ENCODE peak calls at places on chromosomes 7 and 10, in eight cellular contexts. One of them, this sample, is unnamed. For H3K4me1 and H3K36me3, the result is how much of the 10 kb centered on the place peaks cover.

GRCh38 chr7:78620931-78621330 is 822.4 kb downstream of the PHTF2 start:
- DNase-seq in transverse colon: no peak
- DNase-seq in upper lobe of right lung: no peak
- DNase-seq in ovary: no peak
- DNase-seq in stomach: no peak
- DNase-seq in endodermal cell: peak
- DNase-seq in cardiac muscle cell: peak
- DNase-seq in BE2C: no peak
- DNase-seq in this sample: peak

GRCh38 chr7:149690688-149691446 is 82.5 kb downstream of the ZNF467 start:
- DNase-seq in upper lobe of right lung: no peak
- DNase-seq in stomach: no peak
- DNase-seq in endodermal cell: peak
- DNase-seq in transverse colon: no peak
- DNase-seq in cardiac muscle cell: peak
- DNase-seq in ovary: peak
- DNase-seq in BE2C: peak
- DNase-seq in this sample: peak

GRCh38 chr10:125057158-125058001 is 103.0 kb downstream of the CTBP2 start:
- DNase-seq in upper lobe of right lung: no peak
- DNase-seq in BE2C: no peak
- DNase-seq in cardiac muscle cell: peak
- DNase-seq in transverse colon: peak
- DNase-seq in ovary: peak
- DNase-seq in stomach: no peak
- DNase-seq in endodermal cell: no peak
- DNase-seq in this sample: peak

GRCh38 chr10:129725890-129726631 is 238.0 kb downstream of the EBF3 start:
- DNase-seq in cardiac muscle cell: no peak
- DNase-seq in stomach: no peak
- DNase-seq in endodermal cell: no peak
- DNase-seq in upper lobe of right lung: no peak
- DNase-seq in transverse colon: no peak
- DNase-seq in ovary: no peak
- DNase-seq in BE2C: no peak
- DNase-seq in this sample: no peak

GRCh38 chr7:154929006-154929726 is 73.8 kb downstream of the PAXIP1 start:
- DNase-seq in upper lobe of right lung: no peak
- DNase-seq in cardiac muscle cell: no peak
- DNase-seq in transverse colon: peak
- DNase-seq in BE2C: no peak
- DNase-seq in ovary: no peak
- DNase-seq in endodermal cell: no peak
- DNase-seq in stomach: no peak
- DNase-seq in this sample: no peak

GRCh38 chr10:102644066-102644645 is at the start of gene TRIM8:
- DNase-seq in cardiac muscle cell: peak
- DNase-seq in transverse colon: peak
- DNase-seq in ovary: peak
- DNase-seq in stomach: peak
- DNase-seq in endodermal cell: peak
- DNase-seq in BE2C: peak
- DNase-seq in upper lobe of right lung: peak
- DNase-seq in this sample: peak

GRCh38 chr7:84190016-84190705 is 4.4 kb downstream of the SEMA3A start:
- DNase-seq in ovary: no peak
- DNase-seq in endodermal cell: no peak
- DNase-seq in cardiac muscle cell: no peak
- DNase-seq in stomach: no peak
- DNase-seq in transverse colon: no peak
- DNase-seq in upper lobe of right lung: no peak
- DNase-seq in BE2C: no peak
- DNase-seq in this sample: no peak

GRCh38 chr10:124681626-124682552 is 62.3 kb downstream of the FAM53B start:
- DNase-seq in cardiac muscle cell: no peak
- DNase-seq in upper lobe of right lung: no peak
- DNase-seq in BE2C: no peak
- DNase-seq in stomach: no peak
- DNase-seq in ovary: no peak
- DNase-seq in transverse colon: no peak
- DNase-seq in endodermal cell: no peak
- DNase-seq in this sample: no peak

GRCh38 chr7:157652954-157653826 is 316.4 kb downstream of the DNAJB6 start:
- DNase-seq in endodermal cell: peak
- DNase-seq in upper lobe of right lung: peak
- DNase-seq in BE2C: no peak
- DNase-seq in cardiac muscle cell: no peak
- DNase-seq in stomach: no peak
- DNase-seq in ovary: no peak
- DNase-seq in transverse colon: no peak
- DNase-seq in this sample: no peak

GRCh38 chr10:32056136-32057040 is at the start of gene KIF5B:
- DNase-seq in stomach: peak
- DNase-seq in endodermal cell: peak
- DNase-seq in BE2C: peak
- DNase-seq in cardiac muscle cell: peak
- DNase-seq in upper lobe of right lung: peak
- DNase-seq in ovary: peak
- DNase-seq in transverse colon: peak
- DNase-seq in this sample: peak

GRCh38 chr7:106110238-106110560 is 1.9 kb downstream of the SYPL1 start:
- DNase-seq in transverse colon: no peak
- DNase-seq in BE2C: no peak
- DNase-seq in cardiac muscle cell: no peak
- DNase-seq in ovary: no peak
- DNase-seq in upper lobe of right lung: no peak
- DNase-seq in stomach: no peak
- DNase-seq in endodermal cell: no peak
- DNase-seq in this sample: no peak
- H3K4me1 ChIP-seq in transverse colon: under half
- H3K4me1 ChIP-seq in BE2C: under half
- H3K4me1 ChIP-seq in cardiac muscle cell: under half
- H3K4me1 ChIP-seq in ovary: under half
- H3K4me1 ChIP-seq in upper lobe of right lung: under half
- H3K4me1 ChIP-seq in stomach: half or more
- H3K4me1 ChIP-seq in endodermal cell: under half
- H3K4me1 ChIP-seq in this sample: under half

GRCh38 chr10:61943699-61944444 is 42.4 kb downstream of the ARID5B start:
- DNase-seq in transverse colon: no peak
- DNase-seq in BE2C: no peak
- DNase-seq in endodermal cell: no peak
- DNase-seq in cardiac muscle cell: no peak
- DNase-seq in upper lobe of right lung: no peak
- DNase-seq in ovary: no peak
- DNase-seq in stomach: no peak
- DNase-seq in this sample: no peak

GRCh38 chr10:61941202-61941651 is 39.7 kb downstream of the ARID5B start:
- DNase-seq in cardiac muscle cell: no peak
- DNase-seq in stomach: no peak
- DNase-seq in BE2C: no peak
- DNase-seq in upper lobe of right lung: no peak
- DNase-seq in ovary: no peak
- DNase-seq in endodermal cell: no peak
- DNase-seq in transverse colon: no peak
- DNase-seq in this sample: no peak

GRCh38 chr10:61944445-61945123 is 43.1 kb downstream of the ARID5B start:
- DNase-seq in BE2C: no peak
- DNase-seq in stomach: no peak
- DNase-seq in cardiac muscle cell: no peak
- DNase-seq in ovary: no peak
- DNase-seq in transverse colon: no peak
- DNase-seq in upper lobe of right lung: no peak
- DNase-seq in endodermal cell: no peak
- DNase-seq in this sample: no peak

GRCh38 chr10:61939575-61940301 is 38.2 kb downstream of the ARID5B start:
- DNase-seq in upper lobe of right lung: no peak
- DNase-seq in BE2C: no peak
- DNase-seq in stomach: no peak
- DNase-seq in cardiac muscle cell: no peak
- DNase-seq in transverse colon: no peak
- DNase-seq in endodermal cell: no peak
- DNase-seq in ovary: no peak
- DNase-seq in this sample: no peak

GRCh38 chr10:61942997-61943457 is 41.5 kb downstream of the ARID5B start:
- DNase-seq in cardiac muscle cell: no peak
- DNase-seq in stomach: no peak
- DNase-seq in ovary: no peak
- DNase-seq in endodermal cell: no peak
- DNase-seq in BE2C: no peak
- DNase-seq in transverse colon: no peak
- DNase-seq in upper lobe of right lung: no peak
- DNase-seq in this sample: peak
- H3K4me3 ChIP-seq in cardiac muscle cell: no peak
- H3K4me3 ChIP-seq in stomach: no peak
- H3K4me3 ChIP-seq in ovary: no peak
- H3K4me3 ChIP-seq in endodermal cell: no peak
- H3K4me3 ChIP-seq in BE2C: no peak
- H3K4me3 ChIP-seq in transverse colon: no peak
- H3K4me3 ChIP-seq in upper lobe of right lung: peak
- H3K4me3 ChIP-seq in this sample: no peak

DNA sequence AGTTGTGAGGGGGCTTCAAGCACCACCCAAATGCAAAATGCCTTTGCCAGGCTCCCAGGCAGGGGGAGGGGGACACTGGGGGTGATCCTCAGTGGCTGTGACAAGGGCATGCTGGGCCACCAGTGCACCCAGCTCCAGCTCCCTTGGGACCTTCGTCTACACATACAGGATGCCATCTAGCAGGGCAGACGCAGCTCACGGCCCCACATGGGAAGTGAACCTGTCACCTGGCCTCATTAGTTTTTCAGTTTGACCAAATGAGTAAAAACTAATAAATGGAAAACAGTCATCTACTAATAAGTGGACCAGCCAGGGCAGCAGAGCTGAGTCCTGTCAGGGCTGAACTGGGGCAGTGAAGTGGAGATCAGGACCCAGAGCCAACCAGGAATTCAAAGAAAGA is 50.2 kb downstream of the TLL2 start:
- DNase-seq in BE2C: no peak
- DNase-seq in ovary: no peak
- DNase-seq in transverse colon: no peak
- DNase-seq in cardiac muscle cell: no peak
- DNase-seq in stomach: no peak
- DNase-seq in upper lobe of right lung: no peak
- DNase-seq in endodermal cell: no peak
- DNase-seq in this sample: no peak
- H3K36me3 ChIP-seq in BE2C: under half
- H3K36me3 ChIP-seq in ovary: under half
- H3K36me3 ChIP-seq in transverse colon: under half
- H3K36me3 ChIP-seq in cardiac muscle cell: under half
- H3K36me3 ChIP-seq in stomach: under half
- H3K36me3 ChIP-seq in upper lobe of right lung: under half
- H3K36me3 ChIP-seq in endodermal cell: under half
- H3K36me3 ChIP-seq in this sample: under half

GRCh38 chr10:75234683-75235374 is 928 bp downstream of the COMTD1 start:
- DNase-seq in cardiac muscle cell: peak
- DNase-seq in stomach: peak
- DNase-seq in transverse colon: peak
- DNase-seq in upper lobe of right lung: no peak
- DNase-seq in ovary: no peak
- DNase-seq in endodermal cell: peak
- DNase-seq in BE2C: no peak
- DNase-seq in this sample: peak
- H3K4me1 ChIP-seq in cardiac muscle cell: under half
- H3K4me1 ChIP-seq in stomach: under half
- H3K4me1 ChIP-seq in transverse colon: under half
- H3K4me1 ChIP-seq in upper lobe of right lung: under half
- H3K4me1 ChIP-seq in ovary: under half
- H3K4me1 ChIP-seq in endodermal cell: under half
- H3K4me1 ChIP-seq in BE2C: under half
- H3K4me1 ChIP-seq in this sample: under half

GRCh38 chr7:130867581-130868136 is 133.7 kb upstream of the KLF14 start:
- DNase-seq in transverse colon: no peak
- DNase-seq in stomach: no peak
- DNase-seq in cardiac muscle cell: no peak
- DNase-seq in BE2C: no peak
- DNase-seq in upper lobe of right lung: no peak
- DNase-seq in ovary: no peak
- DNase-seq in endodermal cell: no peak
- DNase-seq in this sample: no peak
- H3K4me3 ChIP-seq in transverse colon: no peak
- H3K4me3 ChIP-seq in stomach: no peak
- H3K4me3 ChIP-seq in cardiac muscle cell: no peak
- H3K4me3 ChIP-seq in BE2C: no peak
- H3K4me3 ChIP-seq in upper lobe of right lung: no peak
- H3K4me3 ChIP-seq in ovary: no peak
- H3K4me3 ChIP-seq in endodermal cell: no peak
- H3K4me3 ChIP-seq in this sample: no peak

GRCh38 chr7:130891254-130892094 is 157.5 kb upstream of the KLF14 start:
- DNase-seq in endodermal cell: no peak
- DNase-seq in cardiac muscle cell: no peak
- DNase-seq in ovary: peak
- DNase-seq in upper lobe of right lung: peak
- DNase-seq in BE2C: no peak
- DNase-seq in transverse colon: no peak
- DNase-seq in stomach: peak
- DNase-seq in this sample: no peak
- H3K36me3 ChIP-seq in endodermal cell: under half
- H3K36me3 ChIP-seq in cardiac muscle cell: under half
- H3K36me3 ChIP-seq in ovary: under half
- H3K36me3 ChIP-seq in upper lobe of right lung: half or more
- H3K36me3 ChIP-seq in BE2C: under half
- H3K36me3 ChIP-seq in transverse colon: under half
- H3K36me3 ChIP-seq in stomach: half or more
- H3K36me3 ChIP-seq in this sample: under half

GRCh38 chr7:106068538-106068961 is 43.6 kb downstream of the SYPL1 start:
- DNase-seq in BE2C: no peak
- DNase-seq in cardiac muscle cell: no peak
- DNase-seq in stomach: no peak
- DNase-seq in upper lobe of right lung: no peak
- DNase-seq in ovary: no peak
- DNase-seq in transverse colon: no peak
- DNase-seq in endodermal cell: no peak
- DNase-seq in this sample: no peak
- H3K4me1 ChIP-seq in BE2C: under half
- H3K4me1 ChIP-seq in cardiac muscle cell: under half
- H3K4me1 ChIP-seq in stomach: half or more
- H3K4me1 ChIP-seq in upper lobe of right lung: half or more
- H3K4me1 ChIP-seq in ovary: under half
- H3K4me1 ChIP-seq in transverse colon: half or more
- H3K4me1 ChIP-seq in endodermal cell: under half
- H3K4me1 ChIP-seq in this sample: under half

This sample was measured in HAP-1.